ENCODE peak calls at places on chromosomes 7 and 10, in seven cellular contexts. J is HCT116, K is heart left ventricle, D is right lobe of liver, M is ovary, T is spleen, Q is gastrocnemius medialis. V is an unnamed sample.

GRCh38 chr10:100009793-100010676 is at the start of gene DNMBP:
- DNase-seq in T (peak; percentile 97), Q (peak; percentile 72), M (peak; percentile 90), D (peak; percentile 91), K (peak; percentile 91), J (peak; percentile 63), V (peak; percentile 86)

GRCh38 chr7:115410427-115410805 is 488.5 kb downstream of the MDFIC start:
- DNase-seq in T (no peak), Q (no peak), M (no peak), K (no peak), J (no peak), D (no peak), V (no peak)

GRCh38 chr10:88651131-88651541 is 13.1 kb upstream of the LIPF start:
- DNase-seq in T (no peak), K (no peak), D (no peak), M (no peak), Q (no peak), J (no peak), V (no peak)

GRCh38 chr10:111137012-111137411 is 60.2 kb downstream of the ADRA2A start:
- DNase-seq in D (no peak), T (no peak), K (no peak), M (no peak), J (no peak), Q (no peak), V (no peak)

GRCh38 chr7:87347207-87347606 is 1.7 kb downstream of the CROT start:
- DNase-seq in M (no peak), Q (no peak), D (no peak), J (no peak), K (no peak), T (no peak), V (no peak)

GRCh38 chr7:41403291-41403690 is 299.6 kb downstream of the INHBA start:
- DNase-seq in Q (no peak), D (no peak), J (no peak), T (no peak), K (no peak), M (no peak), V (no peak)

GRCh38 chr10:28910960-28911359 is 233.6 kb downstream of the BAMBI start:
- DNase-seq in D (no peak), Q (no peak), T (no peak), J (no peak), K (no peak), M (no peak), V (no peak)

GRCh38 chr7:159159731-159160130 is 15.1 kb upstream of the VIPR2 start:
- DNase-seq in M (no peak), D (no peak), T (no peak), Q (no peak), K (no peak), J (no peak), V (no peak)

GRCh38 chr10:46554166-46554781 is 2.2 kb downstream of the GPRIN2 start:
- DNase-seq in K (no peak), T (no peak), M (peak; percentile 12), J (no peak), Q (no peak), D (no peak), V (no peak)

GRCh38 chr7:54960517-54960916 is 58.3 kb upstream of the EGFR start:
- DNase-seq in D (no peak), J (no peak), M (no peak), T (no peak), K (no peak), Q (no peak), V (no peak)

GRCh38 chr7:101099969-101100781 is 14.9 kb downstream of the TRIM56 start:
- DNase-seq in D (peak; percentile 91), Q (peak; percentile 96), M (peak; percentile 98), T (peak; percentile 85), K (peak; percentile 88), J (peak; percentile 84), V (peak; percentile 98)

GRCh38 chr10:94361161-94361794 is 1.5 kb downstream of the NOC3L start:
- DNase-seq in M (no peak), K (no peak), D (peak; percentile 25), Q (peak; percentile 41), T (no peak), J (no peak), V (peak; percentile 81)

GRCh38 chr7:6480323-6480660 is 32.5 kb upstream of the DAGLB start:
- DNase-seq in Q (no peak), K (no peak), J (no peak), T (no peak), D (no peak), M (no peak), V (no peak)

GRCh38 chr10:89091501-89091900 is 100.9 kb downstream of the FAS start:
- DNase-seq in M (no peak), K (no peak), J (no peak), D (no peak), T (no peak), Q (no peak), V (no peak)

DNA sequence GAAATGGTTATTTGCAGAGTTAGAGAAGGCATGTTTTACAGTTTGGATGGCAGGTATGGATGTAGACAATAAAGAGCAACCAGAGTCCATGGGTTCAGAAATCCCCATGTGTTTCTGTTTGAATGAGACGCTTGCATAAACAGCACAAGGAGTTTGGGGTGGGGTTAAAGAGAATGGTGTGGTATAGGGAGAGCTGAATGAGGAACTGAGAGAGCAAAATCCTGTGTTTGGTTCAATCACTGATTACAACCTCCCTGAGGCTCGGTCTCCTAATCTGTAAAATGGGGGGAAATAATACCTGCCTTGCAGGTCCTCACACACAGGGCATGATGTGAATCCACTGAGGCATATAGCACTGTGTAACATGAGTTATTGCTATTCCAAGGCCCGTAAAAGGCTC is 23.7 kb downstream of the CAV1 start:
- DNase-seq in M (no peak), T (no peak), K (no peak), Q (no peak), D (no peak), J (no peak), V (no peak)
- TF ChIP-seq POLR2A in M (no peak), T (no peak), K (no peak), Q (no peak), D (no peak), J (no peak), V (no peak)

GRCh38 chr10:804787-805634 is 115.5 kb upstream of the DIP2C start:
- DNase-seq in M (no peak), T (peak; percentile 64), D (no peak), J (no peak), K (no peak), Q (no peak), V (peak; percentile 24)
- TF ChIP-seq POLR2A in M (no peak), T (no peak), D (no peak), J (no peak), K (no peak), Q (no peak), V (no peak)

GRCh38 chr7:151076863-151077704 is 3.5 kb downstream of the FASTK start:
- DNase-seq in D (no peak), M (peak; percentile 39), T (peak; percentile 71), Q (no peak), K (no peak), J (no peak), V (no peak)

GRCh38 chr7:151075978-151076426 is 4.6 kb downstream of the FASTK start:
- DNase-seq in K (no peak), M (peak; percentile 34), T (no peak), J (no peak), Q (no peak), D (no peak), V (no peak)

GRCh38 chr7:151079199-151079910 is 1.3 kb downstream of the FASTK start:
- DNase-seq in K (no peak), M (peak; percentile 42), J (no peak), T (peak; percentile 83), D (no peak), Q (no peak), V (no peak)

GRCh38 chr7:151078233-151079040 is 2.2 kb downstream of the FASTK start:
- DNase-seq in D (no peak), M (peak; percentile 40), Q (no peak), T (peak; percentile 80), J (no peak), K (no peak), V (no peak)

DNA sequence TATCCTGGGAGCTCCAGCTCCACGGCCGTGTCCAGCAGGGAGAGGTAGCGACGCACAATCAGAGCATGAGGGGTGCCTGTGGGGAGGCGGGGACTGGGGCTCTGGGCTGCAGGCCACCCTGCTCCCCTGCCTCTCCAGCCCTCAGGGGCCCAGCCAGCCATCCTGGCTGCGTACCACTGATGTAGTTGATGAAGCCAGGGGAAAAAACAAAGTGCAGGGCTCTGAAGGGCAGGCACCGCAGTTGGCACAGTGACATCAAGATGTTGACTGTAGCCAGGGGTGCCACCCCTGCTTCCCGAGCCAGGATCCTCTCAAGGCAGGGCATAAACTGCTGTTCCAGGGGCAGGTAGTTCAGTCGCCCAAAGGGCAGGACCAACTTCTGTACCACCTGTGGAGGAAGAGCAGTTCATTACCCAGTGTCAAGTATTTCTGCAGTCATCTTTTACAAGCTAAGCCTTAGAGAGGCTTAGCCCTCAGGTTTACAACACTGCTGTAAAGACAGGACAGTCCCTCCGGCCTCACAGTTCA is 2.8 kb downstream of the FASTK start:
- DNase-seq in J (no peak), M (no peak), T (peak; percentile 66), D (no peak), K (no peak), Q (no peak), V (no peak)
- TF ChIP-seq POLR2A in J (no peak), M (no peak), T (no peak), D (no peak), K (no peak), Q (no peak), V (no peak)

GRCh38 chr7:32490127-32490796 is at the start of gene LSM5:
- DNase-seq in D (peak; percentile 90), Q (peak; percentile 90), J (peak; percentile 94), K (peak; percentile 91), T (peak; percentile 97), M (peak; percentile 92), V (peak; percentile 93)
- TF ChIP-seq POLR2A in D (peak; percentile 58), Q (peak; percentile 40), J (peak; percentile 20), K (no peak), T (peak; percentile 42), M (no peak), V (peak; percentile 47)

GRCh38 chr7:2645274-2645868 is 13.6 kb downstream of the TTYH3 start:
- DNase-seq in M (no peak), Q (no peak), T (peak; percentile 91), J (no peak), D (no peak), K (no peak), V (no peak)
- TF ChIP-seq POLR2A in M (no peak), Q (no peak), T (no peak), J (no peak), D (no peak), K (no peak), V (no peak)

DNA sequence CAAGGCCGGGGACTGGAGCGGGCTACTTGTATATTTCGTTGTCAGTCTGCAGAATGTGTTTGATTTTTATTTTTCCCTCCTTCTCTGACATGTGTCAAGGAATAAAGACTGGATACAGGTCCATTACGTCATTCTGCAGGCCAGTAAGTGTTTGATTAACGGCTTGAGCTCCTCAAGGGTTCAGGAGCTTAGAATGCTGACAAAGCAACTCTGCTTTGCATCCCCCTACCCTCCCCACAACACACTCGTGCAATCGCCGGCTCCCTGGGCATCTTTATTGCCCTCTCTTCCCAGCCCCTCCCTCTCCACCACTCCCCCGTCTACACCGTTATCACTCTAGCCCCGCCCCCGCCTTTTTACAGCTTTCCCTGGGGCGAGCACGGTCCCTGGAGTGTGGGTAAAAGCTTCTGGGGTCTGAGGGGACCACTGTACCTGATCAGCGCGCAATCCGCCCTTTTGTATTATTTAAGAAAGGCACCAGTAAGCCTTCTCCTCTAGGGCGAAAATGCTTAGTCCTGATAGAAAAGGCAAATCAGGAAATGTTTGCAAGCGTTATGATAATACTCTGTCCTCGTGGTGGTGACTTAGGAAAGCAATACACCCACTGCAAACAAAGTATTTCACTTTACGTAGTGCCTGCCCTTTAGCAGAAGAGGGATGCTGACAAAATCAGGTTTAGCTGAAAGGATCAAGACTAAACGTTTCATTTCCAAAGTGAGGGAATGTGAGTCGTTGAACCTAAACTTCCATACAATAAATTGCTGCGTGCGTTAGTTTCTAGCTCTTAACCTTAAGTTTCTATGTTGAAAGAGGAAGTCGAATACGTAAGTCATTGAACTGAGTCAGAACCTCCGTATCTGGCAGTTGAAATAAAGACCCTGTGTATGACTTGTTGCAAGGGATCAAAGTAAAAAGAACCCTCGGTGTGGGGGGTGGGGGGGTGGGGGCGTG is 1.4 kb upstream of the CREB5 start:
- DNase-seq in M (peak; percentile 46), T (no peak), J (no peak), Q (peak; percentile 56), D (peak; percentile 26), K (peak; percentile 61), V (no peak)
- TF ChIP-seq POLR2A in M (no peak), T (no peak), J (no peak), Q (peak; percentile 68), D (no peak), K (no peak), V (no peak)